ENCODE peak calls at places on chromosome 12, in ten cellular contexts. H is MCF 10A, L is RWPE1, W is left ventricle myocardium inferior, R is nephron progenitor cell, K is GM23338, E is IMR-90, Z is endothelial cell, S is adrenal gland, O is mesothelial cell of epicardium. M is an unnamed sample.

GRCh38 chr12:82619644-82620043 is 67.1 kb upstream of the TMTC2 start:
- DNase-seq in H (no peak), E (no peak), K (no peak), R (no peak), L (no peak), S (no peak), O (no peak), Z (no peak), W (no peak), M (no peak)

GRCh38 chr12:112190626-112191025 is 65.3 kb downstream of the TRAFD1 start:
- DNase-seq in L (peak; percentile 84), W (no peak), Z (no peak), E (no peak), H (peak; percentile 63), S (no peak), O (no peak), K (no peak), R (no peak), M (no peak)

GRCh38 chr12:125544979-125545378 is 479.7 kb downstream of the AACS start:
- DNase-seq in W (no peak), H (no peak), E (no peak), S (no peak), O (no peak), Z (no peak), R (no peak), L (no peak), K (no peak), M (no peak)

GRCh38 chr12:125330645-125331341 is 265.6 kb downstream of the AACS start:
- DNase-seq in Z (peak; percentile 95), H (peak; percentile 51), O (peak; percentile 70), S (peak; percentile 50), E (no peak), L (peak; percentile 76), R (peak; percentile 97), K (peak; percentile 87), W (peak; percentile 62), M (peak; percentile 87)

GRCh38 chr12:19010087-19010486 is 119.4 kb upstream of the PLEKHA5 start:
- DNase-seq in L (no peak), Z (no peak), E (no peak), S (no peak), O (no peak), W (no peak), K (no peak), R (no peak), H (no peak), M (no peak)

GRCh38 chr12:14408208-14408607 is 42.7 kb downstream of the ATF7IP start:
- DNase-seq in R (no peak), E (peak; percentile 50), W (no peak), O (no peak), S (no peak), L (no peak), K (peak; percentile 81), Z (no peak), H (no peak), M (no peak)

GRCh38 chr12:24964342-24964741 is 15.4 kb upstream of the BCAT1 start:
- DNase-seq in S (no peak), K (no peak), Z (no peak), E (no peak), O (no peak), L (no peak), R (no peak), W (no peak), H (no peak), M (no peak)

GRCh38 chr12:111827916-111828315 is 14.1 kb upstream of the MAPKAPK5 start:
- DNase-seq in H (no peak), W (no peak), L (no peak), E (no peak), K (no peak), O (no peak), Z (no peak), R (no peak), S (no peak), M (no peak)

GRCh38 chr12:132275110-132275531 is 54.3 kb downstream of the GALNT9 start:
- DNase-seq in O (no peak), E (peak; percentile 20), L (peak; percentile 78), W (no peak), Z (peak; percentile 43), S (no peak), H (peak; percentile 72), R (peak; percentile 56), K (peak; percentile 78), M (no peak)

GRCh38 chr12:46372131-46372851 is at the start of gene SLC38A2:
- DNase-seq in L (peak; percentile 96), R (peak; percentile 65), Z (peak; percentile 56), E (peak; percentile 90), O (peak; percentile 94), K (peak; percentile 38), W (peak; percentile 99), S (peak; percentile 98), H (peak; percentile 92), M (peak; percentile 99)

GRCh38 chr12:55733021-55733555 is 4.3 kb upstream of the CD63 start:
- DNase-seq in R (no peak), O (no peak), L (no peak), H (no peak), Z (no peak), S (no peak), K (no peak), E (no peak), W (no peak), M (no peak)

GRCh38 chr12:117832459-117833457 is 136.0 kb downstream of the KSR2 start:
- DNase-seq in E (peak; percentile 7), L (peak; percentile 23), S (no peak), R (no peak), Z (no peak), O (no peak), W (no peak), K (no peak), H (no peak), M (no peak)

GRCh38 chr12:114355389-114356088 is 50.4 kb downstream of the TBX5 start:
- DNase-seq in Z (peak; percentile 42), S (no peak), L (no peak), W (peak; percentile 46), K (peak; percentile 82), H (peak; percentile 3), E (no peak), R (peak; percentile 16), O (no peak), M (no peak)
- TF ChIP-seq CTCF in Z (peak; percentile 49), S (no peak), L (no peak), W (peak; percentile 57), K (peak; percentile 88), H (no peak), E (peak; percentile 19), R (no peak), O (peak; percentile 17), M (peak; percentile 10)

GRCh38 chr12:71665109-71665476 is 992 bp downstream of the THAP2 start:
- DNase-seq in S (no peak), W (no peak), L (no peak), H (peak; percentile 17), O (no peak), K (no peak), Z (no peak), R (no peak), E (no peak), M (no peak)

GRCh38 chr12:71662861-71663560 is 637 bp downstream of the ZFC3H1 start:
- DNase-seq in H (peak; percentile 73), O (peak; percentile 58), K (peak; percentile 73), L (peak; percentile 48), S (peak; percentile 65), E (peak; percentile 69), Z (peak; percentile 52), W (peak; percentile 49), R (peak; percentile 75), M (peak; percentile 32)

GRCh38 chr12:71661977-71662522 is 1.6 kb downstream of the ZFC3H1 start:
- DNase-seq in W (no peak), L (no peak), Z (no peak), R (no peak), H (peak; percentile 9), O (no peak), S (no peak), E (peak; percentile 84), K (no peak), M (no peak)

GRCh38 chr12:71664411-71665108 is 459 bp downstream of the THAP2 start:
- DNase-seq in R (no peak), O (no peak), L (no peak), K (no peak), S (no peak), H (peak; percentile 24), E (peak; percentile 15), Z (no peak), W (no peak), M (no peak)

GRCh38 chr12:71663561-71664410 is at the start of the genes THAP2 and ZFC3H1:
- DNase-seq in R (peak; percentile 81), Z (peak; percentile 85), O (peak; percentile 82), H (peak; percentile 99), L (peak; percentile 93), K (peak; percentile 100), E (peak; percentile 100), S (peak; percentile 96), W (peak; percentile 92), M (peak; percentile 85)
- TF ChIP-seq CTCF in R (no peak), Z (no peak), O (no peak), H (peak; percentile 9), L (no peak), K (peak; percentile 39), E (peak; percentile 43), S (no peak), W (peak; percentile 44), M (no peak)

DNA sequence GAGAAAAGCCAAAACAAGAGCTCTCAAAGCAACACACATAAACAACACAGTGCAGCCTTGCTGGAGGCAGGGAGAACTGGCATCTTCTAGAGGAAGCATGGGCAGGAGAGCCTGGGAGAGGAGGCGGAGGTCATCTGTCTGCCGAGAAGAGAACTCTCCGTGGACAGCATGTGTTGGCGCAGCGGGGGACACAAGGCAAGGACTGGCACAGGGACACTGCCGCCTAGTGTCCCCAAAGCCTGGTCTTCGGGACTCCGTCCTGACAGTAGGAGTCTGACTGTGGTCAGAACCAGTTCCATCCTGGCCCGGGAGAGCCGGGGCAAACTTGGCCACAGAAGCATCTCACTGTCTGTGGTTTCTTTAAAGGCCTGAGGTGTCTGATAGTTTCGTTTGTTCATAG is 47.3 kb downstream of the KCNA1 start:
- DNase-seq in E (no peak), W (no peak), H (no peak), R (no peak), L (no peak), K (no peak), O (no peak), S (no peak), Z (no peak), M (no peak)
- TF ChIP-seq CTCF in E (no peak), W (no peak), H (no peak), R (no peak), L (no peak), K (peak; percentile 0), O (no peak), S (no peak), Z (no peak), M (no peak)

DNA sequence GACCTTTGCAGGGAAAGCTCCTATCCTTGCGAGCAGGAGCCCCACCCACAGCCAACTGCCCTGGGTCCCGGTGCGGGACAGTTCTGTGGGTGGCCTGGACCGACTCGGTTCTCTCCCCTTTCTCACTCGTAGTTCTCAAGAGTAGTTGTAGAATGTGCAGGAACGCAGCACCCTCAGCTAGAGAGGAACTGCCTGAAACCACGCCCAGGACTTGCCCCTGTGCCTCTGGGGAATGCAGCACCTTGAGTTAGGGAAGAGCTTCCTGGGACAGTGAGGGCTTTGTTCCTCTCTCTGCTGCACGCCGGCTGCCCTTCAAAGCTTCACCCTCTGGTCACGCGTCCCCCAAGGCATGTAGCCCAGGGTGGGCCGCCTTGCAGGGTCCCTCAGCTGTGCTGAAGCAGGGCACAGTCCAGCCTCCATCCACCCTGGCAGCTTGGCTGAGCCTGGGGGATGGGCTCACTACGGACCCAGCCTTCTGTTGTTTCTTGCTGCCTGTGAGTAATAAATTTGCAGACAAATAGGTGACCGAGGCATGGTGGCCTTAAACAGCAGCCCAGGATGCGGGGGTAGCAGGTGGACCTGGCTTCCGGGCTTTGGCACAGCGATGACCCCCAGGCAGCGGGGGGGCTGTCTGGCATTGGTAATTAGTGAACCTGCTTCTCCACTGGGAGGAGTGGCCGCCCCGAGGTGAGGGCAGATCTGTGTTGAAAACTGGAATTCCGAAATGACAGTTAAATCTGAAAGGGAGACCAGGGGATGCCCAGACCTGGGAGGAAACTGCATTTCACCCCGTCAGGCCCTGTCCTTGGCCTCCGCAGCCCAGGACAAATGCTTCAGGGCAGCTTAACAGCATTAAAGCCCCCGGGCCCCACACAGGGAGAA is 264.8 kb downstream of the ADGRD1 start:
- DNase-seq in R (peak; percentile 38), W (no peak), H (no peak), Z (no peak), S (no peak), O (no peak), L (no peak), E (no peak), K (peak; percentile 61), M (peak; percentile 27)
- TF ChIP-seq CTCF in R (no peak), W (no peak), H (no peak), Z (no peak), S (no peak), O (no peak), L (no peak), E (no peak), K (no peak), M (no peak)